ENCODE peak calls at places on chromosome 22, in seven cellular contexts. W, L, Q, D, X, T and I are unnamed samples.
A peak's percentile ranks its signal among the peaks of the same experiment; 100 is the strongest.

GRCh38 chr22:38205261-38206128 is 3.7 kb downstream of the MAFF start:
- DNase-seq in L (peak; percentile 83), X (peak; percentile 96), Q (peak; percentile 77), T (peak; percentile 76), W (no peak), D (no peak), I (no peak)

GRCh38 chr22:26564181-26564580 is 25.8 kb downstream of the TPST2 start:
- DNase-seq in D (no peak), Q (no peak), W (no peak), L (no peak), T (no peak), X (no peak), I (no peak)

GRCh38 chr22:46066691-46067090 is 83.6 kb upstream of the PPARA start:
- DNase-seq in L (peak; percentile 11), W (peak; percentile 47), T (no peak), X (peak; percentile 26), Q (peak; percentile 55), D (no peak), I (no peak)

GRCh38 chr22:44622147-44622427 is 79.9 kb upstream of the PRR5 start:
- DNase-seq in D (no peak), Q (peak; percentile 69), L (no peak), X (no peak), T (no peak), W (no peak), I (no peak)

GRCh38 chr22:20153945-20154344 is 3.1 kb upstream of the CCDC188 start:
- DNase-seq in W (no peak), L (no peak), Q (no peak), D (no peak), T (no peak), X (no peak), I (no peak)

GRCh38 chr22:47784991-47785390 is 1022.5 kb downstream of the TBC1D22A start:
- DNase-seq in L (no peak), D (no peak), T (no peak), W (no peak), X (no peak), Q (peak; percentile 33), I (no peak)

GRCh38 chr22:38404419-38404818 is 50.6 kb downstream of the KCNJ4 start:
- DNase-seq in D (no peak), T (no peak), Q (no peak), W (no peak), X (no peak), L (no peak), I (no peak)

GRCh38 chr22:42282252-42282942 is 11.9 kb upstream of the TCF20 start:
- DNase-seq in T (no peak), Q (no peak), D (no peak), L (no peak), W (peak; percentile 78), X (peak; percentile 37), I (no peak)

GRCh38 chr22:21791635-21792625 is 56.3 kb upstream of the YPEL1 start:
- DNase-seq in W (no peak), X (no peak), D (no peak), Q (no peak), L (no peak), T (no peak), I (no peak)

GRCh38 chr22:38097058-38097457 is 13.1 kb upstream of the SLC16A8 start:
- DNase-seq in X (peak; percentile 29), Q (no peak), W (no peak), L (no peak), D (no peak), T (no peak), I (no peak)

GRCh38 chr22:41003976-41004375 is 52.8 kb downstream of the RBX1 start:
- DNase-seq in L (no peak), T (no peak), W (no peak), Q (no peak), X (no peak), D (no peak), I (no peak)

GRCh38 chr22:30325724-30326703 is 727 bp downstream of the TBC1D10A start:
- DNase-seq in X (peak; percentile 64), L (no peak), Q (no peak), D (no peak), W (peak; percentile 57), T (no peak), I (no peak)

GRCh38 chr22:44399906-44400762 is 87.4 kb upstream of the SHISAL1 start:
- DNase-seq in T (no peak), L (no peak), Q (peak; percentile 36), W (peak; percentile 29), X (no peak), D (no peak), I (no peak)

GRCh38 chr22:23565288-23565941 is 14.7 kb downstream of the IGLL1 start:
- DNase-seq in T (no peak), D (no peak), Q (no peak), L (no peak), W (peak; percentile 48), X (peak; percentile 24), I (no peak)

GRCh38 chr22:23562186-23562585 is 17.9 kb downstream of the IGLL1 start:
- DNase-seq in W (no peak), T (no peak), Q (no peak), L (no peak), X (peak; percentile 22), D (no peak), I (no peak)

GRCh38 chr22:23565942-23566715 is 14.0 kb downstream of the IGLL1 start:
- DNase-seq in X (peak; percentile 52), L (no peak), Q (no peak), W (peak; percentile 44), T (no peak), D (no peak), I (no peak)

GRCh38 chr22:23563111-23563510 is 17.0 kb downstream of the IGLL1 start:
- DNase-seq in D (no peak), X (peak; percentile 12), T (no peak), Q (no peak), L (no peak), W (no peak), I (no peak)

GRCh38 chr22:23564276-23564675 is 15.8 kb downstream of the IGLL1 start:
- DNase-seq in W (no peak), T (no peak), D (no peak), Q (no peak), L (no peak), X (peak; percentile 29), I (no peak)
- H3K4me3 ChIP-seq in W (no peak overlapping the region), T (no peak overlapping the region), D (no peak overlapping the region), Q (no peak overlapping the region), L (no peak overlapping the region), X (no peak overlapping the region), I (no peak overlapping the region)

GRCh38 chr22:36475341-36475740 is 6.1 kb downstream of the TXN2 start:
- DNase-seq in D (no peak), X (no peak), Q (no peak), W (no peak), T (no peak), L (no peak), I (no peak)
- H3K36me3 ChIP-seq in D (peaks cover 20% of the 10 kb centered on the region), X (peaks cover 2% of the 10 kb centered on the region), Q (no peaks in the 10 kb centered on the region), W (peaks cover 83% of the 10 kb centered on the region), T (peaks cover 32% of the 10 kb centered on the region), L (peaks cover 97% of the 10 kb centered on the region), I (peaks cover 24% of the 10 kb centered on the region)

DNA sequence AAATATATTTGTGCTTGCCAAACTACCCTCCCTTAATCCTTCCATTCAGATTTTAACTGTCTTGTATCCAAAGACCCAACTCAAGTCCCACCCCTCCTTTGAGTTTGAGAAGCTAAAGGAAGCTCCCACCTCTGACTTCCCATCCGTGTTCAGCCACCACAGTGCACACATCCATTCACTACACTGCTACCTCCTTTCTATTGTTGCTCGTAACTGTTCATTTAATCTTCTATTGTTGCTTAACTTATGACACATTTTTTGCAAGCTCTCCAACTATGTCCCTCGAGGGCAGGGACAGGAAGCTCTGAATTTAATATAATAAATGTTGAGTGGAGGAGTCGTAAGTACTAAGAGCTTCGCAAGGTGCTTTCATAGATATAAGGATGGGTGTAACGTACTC is 10.4 kb downstream of the LARGE1 start:
- DNase-seq in T (no peak), L (no peak), Q (no peak), W (no peak), X (no peak), D (no peak), I (no peak)
- H3K4me3 ChIP-seq in T (no peak overlapping the region), L (no peak overlapping the region), Q (no peak overlapping the region), W (no peak overlapping the region), X (no peak overlapping the region), D (no peak overlapping the region), I (no peak overlapping the region)

GRCh38 chr22:49793296-49793695 is 34.4 kb downstream of the BRD1 start:
- DNase-seq in X (no peak), T (no peak), L (no peak), Q (no peak), W (no peak), D (no peak), I (no peak)
- H3K36me3 ChIP-seq in X (peaks cover 3% of the 10 kb centered on the region), T (peaks cover 35% of the 10 kb centered on the region), L (peaks cover 60% of the 10 kb centered on the region), Q (no peaks in the 10 kb centered on the region), W (peaks cover 76% of the 10 kb centered on the region), D (peaks cover 34% of the 10 kb centered on the region), I (peaks cover 52% of the 10 kb centered on the region)

GRCh38 chr22:39490135-39490798 is 11.8 kb upstream of the MIEF1 start:
- DNase-seq in Q (peak; percentile 93), T (no peak), D (no peak), W (peak; percentile 70), X (peak; percentile 90), L (peak; percentile 78), I (no peak)
- H3K4me3 ChIP-seq in Q (no peak overlapping the region), T (no peak overlapping the region), D (no peak overlapping the region), W (no peak overlapping the region), X (no peak overlapping the region), L (no peak overlapping the region), I (no peak overlapping the region)

GRCh38 chr22:39431216-39431801 is 25.5 kb upstream of the MGAT3 start:
- DNase-seq in W (no peak), D (no peak), Q (no peak), L (no peak), T (no peak), X (peak; percentile 48), I (no peak)

GRCh38 chr22:39429186-39429585 is 27.6 kb upstream of the MGAT3 start:
- DNase-seq in D (no peak), L (no peak), W (no peak), T (no peak), Q (no peak), X (peak; percentile 14), I (no peak)

GRCh38 chr22:39430576-39431150 is 26.1 kb upstream of the MGAT3 start:
- DNase-seq in D (no peak), T (no peak), Q (no peak), X (peak; percentile 38), L (no peak), W (no peak), I (no peak)

GRCh38 chr22:39428597-39429071 is 28.2 kb upstream of the MGAT3 start:
- DNase-seq in Q (no peak), D (peak; percentile 90), T (no peak), W (no peak), X (no peak), L (no peak), I (no peak)

GRCh38 chr22:39429916-39430575 is 26.8 kb upstream of the MGAT3 start:
- DNase-seq in W (no peak), T (no peak), D (no peak), Q (peak; percentile 61), X (peak; percentile 44), L (no peak), I (no peak)
- H3K36me3 ChIP-seq in W (peaks cover 77% of the 10 kb centered on the region), T (peaks cover 39% of the 10 kb centered on the region), D (peaks cover 7% of the 10 kb centered on the region), Q (no peaks in the 10 kb centered on the region), X (no peaks in the 10 kb centered on the region), L (peaks cover 59% of the 10 kb centered on the region), I (peaks cover 34% of the 10 kb centered on the region)

DNA sequence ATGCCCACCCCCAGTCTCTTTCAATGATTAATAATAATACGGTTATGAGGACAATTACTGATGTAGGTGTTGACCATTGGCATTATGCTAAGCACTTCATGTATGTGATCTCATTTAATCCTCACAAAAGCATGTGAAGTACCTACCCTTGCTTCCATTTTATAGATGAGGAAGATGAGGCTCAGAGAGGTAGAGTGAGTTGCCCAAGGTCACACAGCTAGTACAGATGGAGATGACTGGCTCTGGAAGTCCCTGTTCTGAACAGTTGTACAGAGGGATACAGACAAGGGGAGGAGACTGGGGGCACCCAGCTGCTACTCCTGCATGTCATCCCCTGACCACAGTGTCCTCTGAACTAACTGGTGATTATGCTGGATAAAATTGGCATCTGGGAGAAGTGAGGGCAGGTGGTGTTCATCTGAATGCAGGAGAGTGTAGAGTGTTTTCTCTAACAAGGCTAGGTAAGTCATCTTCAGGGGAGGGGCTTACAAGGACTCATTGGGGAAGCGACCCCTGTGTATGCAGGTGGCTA is 43.2 kb downstream of the KIAA1671 start:
- DNase-seq in W (no peak), X (no peak), D (no peak), L (no peak), T (no peak), Q (no peak), I (no peak)
- H3K4me3 ChIP-seq in W (no peak overlapping the region), X (no peak overlapping the region), D (no peak overlapping the region), L (no peak overlapping the region), T (no peak overlapping the region), Q (no peak overlapping the region), I (no peak overlapping the region)